ENCODE peak calls at places on chromosome 6, in four cellular contexts. M is naive B cell, F is cardiac fibroblast, Q is SK-N-DZ. K is an unnamed sample.
A peak's percentile ranks its signal among the peaks of the same experiment; 100 is the strongest.

GRCh38 chr6:160221423-160221822 is 37.2 kb downstream of the SLC22A2 start:
- DNase-seq in Q (no peak), F (peak; percentile 33), M (no peak), K (no peak)

GRCh38 chr6:167420858-167421766 is 96.2 kb downstream of the TTLL2 start:
- DNase-seq in M (no peak), F (no peak), Q (no peak), K (no peak)

GRCh38 chr6:129501401-129502051 is 208.5 kb downstream of the ARHGAP18 start:
- DNase-seq in Q (peak; percentile 95), M (no peak), F (peak; percentile 97), K (no peak)

GRCh38 chr6:37788259-37788658 is 31.3 kb upstream of the ZFAND3 start:
- DNase-seq in F (no peak), Q (no peak), M (no peak), K (no peak)

GRCh38 chr6:168291450-168291849 is 28.1 kb downstream of the DACT2 start:
- DNase-seq in F (no peak), Q (no peak), M (no peak), K (no peak)

GRCh38 chr6:150231456-150231855 is 88.6 kb downstream of the PPP1R14C start:
- DNase-seq in M (no peak), F (peak; percentile 23), Q (no peak), K (no peak)

GRCh38 chr6:127967708-127968107 is 66.8 kb upstream of the THEMIS start:
- DNase-seq in Q (no peak), F (no peak), M (no peak), K (no peak)

GRCh38 chr6:111011360-111012142 is 29.7 kb downstream of the RPF2 start:
- DNase-seq in F (peak; percentile 62), Q (peak; percentile 35), M (peak; percentile 34), K (no peak)

GRCh38 chr6:85321926-85322325 is 128.0 kb upstream of the NT5E start:
- DNase-seq in Q (no peak), F (no peak), M (no peak), K (no peak)

GRCh38 chr6:12348530-12349511 is 58.7 kb downstream of the EDN1 start:
- DNase-seq in M (no peak), Q (no peak), F (peak; percentile 94), K (no peak)

GRCh38 chr6:112433457-112433856 is 86.3 kb downstream of the RFPL4B start:
- DNase-seq in M (no peak), F (no peak), Q (no peak), K (no peak)

K was measured in omental fat pad.